ENCODE peak calls at places on chromosome 11, in four cellular contexts. X, H, S and P are unnamed samples.
A peak's percentile ranks its signal among the peaks of the same experiment; 100 is the strongest.

GRCh38 chr11:27317751-27318150 is 45.3 kb downstream of the CCDC34 start:
- DNase-seq in X (no peak), H (peak; percentile 45), S (no peak), P (no peak)

GRCh38 chr11:12086271-12087074 is 23.9 kb upstream of the MICAL2 start:
- DNase-seq in X (no peak), H (peak; percentile 89), S (no peak), P (peak; percentile 41)

GRCh38 chr11:102783720-102784119 is 3.3 kb upstream of the MMP10 start:
- DNase-seq in X (no peak), H (no peak), S (no peak), P (no peak)

GRCh38 chr11:119134389-119134978 is 13.1 kb downstream of the HINFP start:
- DNase-seq in X (no peak), H (peak; percentile 47), S (peak; percentile 48), P (peak; percentile 31)

GRCh38 chr11:116035972-116036371 is 531.8 kb upstream of the CADM1 start:
- DNase-seq in X (no peak), H (no peak), S (peak; percentile 30), P (no peak)

GRCh38 chr11:92948116-92948515 is 21.3 kb upstream of the MTNR1B start:
- DNase-seq in X (peak; percentile 56), H (peak; percentile 41), S (no peak), P (peak; percentile 59)

GRCh38 chr11:85663781-85664560 is 958 bp downstream of the CREBZF start:
- DNase-seq in X (peak; percentile 81), H (peak; percentile 52), S (peak; percentile 82), P (peak; percentile 92)

GRCh38 chr11:65558785-65559509 is 788 bp upstream of the LTBP3 start:
- DNase-seq in X (no peak), H (no peak), S (peak; percentile 70), P (peak; percentile 66)

DNA sequence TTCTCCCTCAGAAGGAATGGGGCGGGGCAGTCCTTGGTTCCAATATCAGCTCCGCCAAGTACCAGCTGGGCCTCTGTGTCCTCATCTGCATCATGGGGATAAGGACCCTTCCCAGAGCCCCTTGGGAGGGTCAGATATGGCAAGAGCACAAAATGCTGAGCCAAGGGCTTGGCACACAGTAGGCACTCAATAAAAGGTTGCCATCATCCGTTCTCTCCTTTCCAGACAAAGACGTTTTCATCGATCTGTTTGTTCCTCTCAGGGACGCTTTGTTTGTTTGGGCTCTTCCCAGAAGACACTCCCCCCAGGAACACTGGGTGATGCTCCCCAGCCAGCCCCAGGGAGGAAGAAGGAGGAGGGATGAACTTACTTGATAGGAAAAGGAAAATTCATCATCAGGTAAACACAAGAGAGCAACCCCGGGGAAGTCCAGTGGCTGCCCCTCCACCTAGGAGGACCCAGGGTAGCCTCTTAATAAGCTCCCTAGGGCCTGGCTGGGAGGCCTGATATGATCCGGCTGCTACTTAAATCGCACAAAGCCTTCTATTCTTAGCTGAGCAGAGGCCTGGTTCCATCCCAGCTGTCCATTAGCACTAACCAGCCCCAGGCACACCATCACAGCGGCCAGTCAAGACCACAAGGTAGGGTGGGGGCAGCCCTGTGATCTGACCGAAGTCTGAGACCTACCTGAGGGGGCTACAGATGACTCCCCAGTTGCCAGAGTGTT is 19.6 kb downstream of the GDPD5 start:
- DNase-seq in X (no peak), H (no peak), S (peak; percentile 36), P (no peak)
- H3K4me1 ChIP-seq in X (no peaks in the 10 kb centered on the region), H (peaks cover 26% of the 10 kb centered on the region), S (peaks cover 35% of the 10 kb centered on the region), P (no peaks in the 10 kb centered on the region)

DNA sequence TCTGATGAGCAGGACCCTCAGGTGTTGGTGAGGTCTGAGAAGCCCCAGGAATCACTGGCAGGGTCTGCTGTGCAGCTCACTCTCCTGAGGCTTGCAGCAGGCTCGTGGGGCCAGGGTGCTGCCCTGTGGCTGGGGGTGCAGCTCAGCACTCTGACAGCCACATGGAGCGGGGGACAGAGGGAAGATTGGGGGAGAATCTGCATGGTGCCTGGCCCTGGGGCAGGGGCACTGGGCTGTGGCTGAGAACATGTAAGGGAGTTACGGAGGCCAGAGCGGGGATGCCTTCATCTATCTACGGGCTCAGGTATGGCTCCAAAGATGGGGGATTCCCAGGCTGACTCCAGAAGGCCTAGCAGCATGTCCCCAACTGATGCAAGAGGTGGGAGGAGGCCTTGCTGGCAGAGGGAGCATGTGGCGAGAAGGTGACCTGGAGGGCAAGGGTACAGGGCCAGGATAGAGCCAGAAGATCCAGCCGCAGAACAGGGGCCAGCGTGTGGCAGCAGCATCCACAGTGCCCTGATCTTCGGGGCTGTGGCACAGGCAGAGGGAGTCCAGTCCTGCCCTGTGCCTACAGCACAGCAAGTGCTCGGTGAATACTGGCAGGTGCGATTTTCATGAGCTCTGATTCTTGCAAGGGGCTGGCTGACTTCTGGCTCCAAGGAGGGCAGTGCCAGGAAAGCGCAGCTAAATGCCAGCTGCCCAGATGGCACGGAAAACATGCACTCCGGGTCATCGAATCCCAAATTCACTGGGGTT is 184.7 kb downstream of the CTTN start:
- DNase-seq in X (no peak), H (no peak), S (no peak), P (no peak)
- H3K9me3 ChIP-seq in X (no peaks in the 10 kb centered on the region), H (no peaks in the 10 kb centered on the region), S (no peaks in the 10 kb centered on the region), P (no peaks in the 10 kb centered on the region)

GRCh38 chr11:35214181-35214770 is 75.3 kb downstream of the CD44 start:
- DNase-seq in X (no peak), H (no peak), S (no peak), P (no peak)

GRCh38 chr11:35208795-35209194 is 69.8 kb downstream of the CD44 start:
- DNase-seq in X (no peak), H (no peak), S (no peak), P (no peak)

GRCh38 chr11:35210886-35211546 is 72.0 kb downstream of the CD44 start:
- DNase-seq in X (no peak), H (no peak), S (no peak), P (no peak)

GRCh38 chr11:35214792-35215193 is 75.8 kb downstream of the CD44 start:
- DNase-seq in X (no peak), H (no peak), S (no peak), P (no peak)

GRCh38 chr11:35211952-35212351 is 73.0 kb downstream of the CD44 start:
- DNase-seq in X (no peak), H (no peak), S (no peak), P (no peak)
- H3K4me1 ChIP-seq in X (no peaks in the 10 kb centered on the region), H (peaks cover 38% of the 10 kb centered on the region), S (no peaks in the 10 kb centered on the region), P (no peaks in the 10 kb centered on the region)

GRCh38 chr11:40032331-40032730 is 1427.1 kb downstream of the LRRC4C start:
- DNase-seq in X (no peak), H (no peak), S (no peak), P (no peak)

GRCh38 chr11:40037005-40037404 is 1422.4 kb downstream of the LRRC4C start:
- DNase-seq in X (no peak), H (no peak), S (no peak), P (no peak)
- H3K9me3 ChIP-seq in X (no peaks in the 10 kb centered on the region), H (peaks cover 4% of the 10 kb centered on the region), S (no peaks in the 10 kb centered on the region), P (no peaks in the 10 kb centered on the region)

GRCh38 chr11:61602775-61603569 is 22.1 kb upstream of the SYT7 start:
- DNase-seq in X (peak; percentile 57), H (no peak), S (peak; percentile 89), P (peak; percentile 68)

GRCh38 chr11:61598383-61598782 is 17.5 kb upstream of the SYT7 start:
- DNase-seq in X (no peak), H (no peak), S (no peak), P (no peak)

GRCh38 chr11:61601512-61601911 is 20.6 kb upstream of the SYT7 start:
- DNase-seq in X (no peak), H (no peak), S (no peak), P (peak; percentile 49)

GRCh38 chr11:61598886-61599868 is 18.3 kb upstream of the SYT7 start:
- DNase-seq in X (no peak), H (no peak), S (peak; percentile 55), P (no peak)

GRCh38 chr11:61599968-61600710 is 19.3 kb upstream of the SYT7 start:
- DNase-seq in X (no peak), H (no peak), S (no peak), P (no peak)
- H3K4me1 ChIP-seq in X (no peaks in the 10 kb centered on the region), H (no peaks in the 10 kb centered on the region), S (peaks cover 42% of the 10 kb centered on the region), P (peaks cover 4% of the 10 kb centered on the region)

GRCh38 chr11:74871037-74871436 is 77.9 kb downstream of the XRRA1 start:
- DNase-seq in X (no peak), H (no peak), S (no peak), P (no peak)
- H3K9me3 ChIP-seq in X (peaks cover 10% of the 10 kb centered on the region), H (peaks cover 26% of the 10 kb centered on the region), S (peaks cover 42% of the 10 kb centered on the region), P (peaks cover 73% of the 10 kb centered on the region)

DNA sequence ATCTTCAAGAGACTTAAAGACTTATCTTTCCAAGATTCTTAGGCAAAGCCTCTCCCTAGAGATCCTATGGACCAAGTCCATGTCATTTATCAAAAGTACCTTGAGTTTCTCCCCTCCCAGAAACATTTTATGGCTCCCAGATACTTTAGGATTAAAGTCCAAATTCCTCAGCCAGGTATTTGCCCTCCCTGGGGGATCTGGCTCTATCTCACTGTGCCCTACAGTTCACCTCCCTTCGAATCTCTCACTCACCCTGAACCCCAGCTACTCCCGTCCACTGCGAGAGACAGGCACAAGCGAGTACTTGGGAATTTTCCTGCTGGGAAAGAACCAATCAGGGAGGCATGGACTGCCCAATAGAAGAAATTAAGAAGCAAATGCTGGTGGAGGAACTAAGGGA is 11.9 kb downstream of the MS4A8 start:
- DNase-seq in X (no peak), H (no peak), S (no peak), P (no peak)
- H3K4me1 ChIP-seq in X (no peaks in the 10 kb centered on the region), H (no peaks in the 10 kb centered on the region), S (no peaks in the 10 kb centered on the region), P (peaks cover 9% of the 10 kb centered on the region)

GRCh38 chr11:2631161-2631560 is 68.6 kb downstream of the KCNQ1OT1 start:
- DNase-seq in X (no peak), H (no peak), S (no peak), P (no peak)
- H3K9me3 ChIP-seq in X (no peaks in the 10 kb centered on the region), H (peaks cover 78% of the 10 kb centered on the region), S (peaks cover 16% of the 10 kb centered on the region), P (peaks cover 50% of the 10 kb centered on the region)

GRCh38 chr11:48022445-48022844 is 42.1 kb downstream of the PTPRJ start:
- DNase-seq in X (no peak), H (no peak), S (no peak), P (no peak)
- H3K4me1 ChIP-seq in X (peaks cover 4% of the 10 kb centered on the region), H (peaks cover 63% of the 10 kb centered on the region), S (peaks cover 22% of the 10 kb centered on the region), P (peaks cover 2% of the 10 kb centered on the region)

DNA sequence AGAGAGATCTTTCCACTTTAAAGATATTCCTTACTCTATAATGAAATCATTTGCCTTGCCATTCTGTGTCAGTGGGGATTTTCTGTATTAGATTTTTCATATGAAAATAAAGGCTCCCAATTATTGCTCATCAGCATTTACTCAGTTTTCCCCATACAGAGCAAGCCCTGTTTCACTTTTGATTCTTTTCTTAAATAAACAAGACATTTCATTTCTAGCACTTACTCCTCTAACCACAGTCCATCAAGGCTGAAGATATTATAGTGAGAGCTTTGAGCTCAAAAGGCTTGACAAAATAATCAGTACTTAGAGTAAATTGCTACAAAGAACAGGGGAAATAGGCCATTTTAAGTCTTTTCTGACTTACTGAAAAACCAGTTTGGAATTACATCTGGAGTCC is 385.1 kb downstream of the LRRC4C start:
- DNase-seq in X (no peak), H (no peak), S (no peak), P (no peak)
- H3K9me3 ChIP-seq in X (no peaks in the 10 kb centered on the region), H (no peaks in the 10 kb centered on the region), S (no peaks in the 10 kb centered on the region), P (peaks cover 17% of the 10 kb centered on the region)